ENCODE peak calls at places on chromosome 5, in four cellular contexts. L, T, B and E are unnamed samples.

GRCh38 chr5:32225445-32225844 is 51.3 kb upstream of the GOLPH3 start:
- DNase-seq in T (no peak), B (peak), L (no peak), E (peak)

GRCh38 chr5:71757590-71758543 is 38.8 kb downstream of the CARTPT start:
- DNase-seq in L (peak), T (no peak), B (peak), E (peak)

GRCh38 chr5:3818612-3819011 is 223.0 kb downstream of the IRX1 start:
- DNase-seq in B (no peak), L (no peak), T (no peak), E (no peak)

GRCh38 chr5:16549491-16550233 is 67.1 kb downstream of the RETREG1 start:
- DNase-seq in T (no peak), L (no peak), B (no peak), E (no peak)

GRCh38 chr5:94646758-94647157 is 28.3 kb downstream of the SLF1 start:
- DNase-seq in T (no peak), L (no peak), B (no peak), E (no peak)

GRCh38 chr5:95283761-95284511 is 958 bp downstream of the MCTP1 start:
- DNase-seq in L (peak), T (no peak), B (peak), E (no peak)

GRCh38 chr5:13350754-13351153 is 593.7 kb downstream of the DNAH5 start:
- DNase-seq in T (no peak), B (no peak), L (no peak), E (no peak)

GRCh38 chr5:149937610-149938009 is 7.0 kb downstream of the PDE6A start:
- DNase-seq in B (no peak), T (no peak), L (no peak), E (no peak)

GRCh38 chr5:171820561-171820960 is 34.9 kb downstream of the SMIM23 start:
- DNase-seq in T (no peak), L (no peak), B (no peak), E (no peak)

DNA sequence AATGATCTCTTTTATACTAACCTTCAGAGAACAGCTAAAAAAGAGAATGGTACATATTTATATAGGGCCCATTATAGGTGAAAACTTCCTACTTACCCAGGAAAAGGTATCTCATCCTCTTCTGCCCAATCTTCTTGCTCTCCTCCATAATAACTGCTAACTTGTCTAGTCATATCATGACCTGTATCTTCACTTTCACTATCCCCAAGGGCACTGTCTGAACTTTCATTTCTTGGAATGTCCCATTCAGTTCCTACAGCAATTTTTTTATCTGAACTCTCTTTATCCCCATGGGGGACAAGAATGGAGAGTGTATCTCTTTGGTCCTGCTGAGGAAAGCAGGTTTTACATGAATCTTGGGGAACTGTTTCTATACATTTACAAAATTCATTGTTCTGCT is 36.4 kb upstream of the RAPGEF6 start:
- DNase-seq in L (peak), T (no peak), B (no peak), E (no peak)
- H3K4me3 ChIP-seq in L (no peak), T (no peak), B (no peak), E (no peak)

GRCh38 chr5:93606384-93606752 is 23.3 kb downstream of the NR2F1 start:
- DNase-seq in L (no peak), B (no peak), T (no peak), E (no peak)

GRCh38 chr5:93610581-93611167 is 27.7 kb downstream of the NR2F1 start:
- DNase-seq in T (no peak), L (no peak), B (no peak), E (no peak)

GRCh38 chr5:93609756-93610155 is 26.7 kb downstream of the NR2F1 start:
- DNase-seq in L (no peak), B (no peak), T (no peak), E (no peak)

GRCh38 chr5:93604119-93604963 is 21.3 kb downstream of the NR2F1 start:
- DNase-seq in L (no peak), B (peak), T (no peak), E (no peak)

DNA sequence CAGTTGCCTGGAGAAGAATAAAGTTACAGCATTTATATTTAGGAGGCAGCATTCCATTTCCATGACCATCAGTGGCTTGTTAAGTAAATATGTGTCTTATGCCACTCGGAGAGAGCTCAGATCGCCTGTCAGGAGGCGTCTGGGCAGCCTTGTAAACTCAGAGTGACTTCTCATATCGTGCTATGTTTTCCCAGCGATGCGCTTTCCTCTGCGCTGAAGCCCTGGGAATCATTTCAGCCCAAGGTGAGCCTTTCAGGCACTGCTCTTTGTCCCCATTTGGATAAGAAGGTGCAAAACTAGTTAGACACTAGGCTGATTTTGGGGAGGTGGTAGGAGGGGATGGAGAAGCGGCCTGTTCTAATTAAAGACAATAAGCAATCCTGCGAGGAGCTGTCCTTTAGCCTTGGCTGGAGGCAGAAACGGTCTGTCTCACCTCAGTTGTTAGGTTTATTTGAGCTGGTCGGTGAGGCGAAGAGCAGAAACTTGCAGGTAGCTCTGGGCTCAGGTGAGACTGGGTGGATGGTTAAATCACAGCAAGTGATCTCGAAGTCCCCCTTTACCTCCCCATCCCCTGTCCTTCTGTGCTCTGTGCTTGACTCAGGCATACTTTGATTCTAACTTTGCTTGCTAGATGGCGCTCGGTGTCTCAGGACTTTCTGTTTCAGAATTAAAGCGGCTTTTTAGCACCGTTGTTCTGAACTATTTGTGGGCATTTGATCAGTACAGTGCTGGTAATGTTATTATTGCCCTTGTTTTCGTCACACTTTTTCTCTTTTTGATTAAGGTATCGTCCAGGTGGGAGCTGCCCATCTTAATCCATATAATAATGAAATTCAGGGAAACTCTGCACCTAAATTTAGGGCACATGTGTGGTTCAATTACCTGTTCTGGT is 24.6 kb downstream of the NR2F1 start:
- DNase-seq in T (no peak), L (peak), B (peak), E (peak)
- H3K4me3 ChIP-seq in T (peak), L (no peak), B (no peak), E (peak)

DNA sequence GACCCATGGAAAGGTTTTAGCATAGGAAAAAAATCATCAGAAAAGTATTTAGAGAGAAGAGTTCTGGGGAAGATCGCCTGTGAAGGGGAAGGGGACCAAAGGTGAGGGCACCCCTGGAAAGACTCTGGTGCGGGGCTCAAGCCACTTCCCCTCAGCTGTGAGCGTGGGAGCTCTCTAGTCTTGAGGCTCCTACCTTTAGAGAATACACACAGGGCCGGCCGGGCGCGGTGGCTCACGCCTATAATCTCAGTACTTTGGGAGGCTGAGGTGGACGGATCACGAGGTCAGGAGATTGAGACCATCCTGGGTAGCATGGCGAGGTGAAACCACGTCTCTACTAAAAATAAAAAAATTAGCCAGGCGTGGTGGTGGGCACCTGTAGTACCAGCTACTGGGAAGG is 6.9 kb downstream of the TRIM41 start:
- DNase-seq in B (no peak), T (no peak), L (no peak), E (no peak)
- H3K4me3 ChIP-seq in B (no peak), T (no peak), L (no peak), E (no peak)

GRCh38 chr5:151250346-151251000 is 2.5 kb upstream of the GM2A start:
- DNase-seq in B (no peak), L (no peak), T (no peak), E (no peak)
- H3K4me3 ChIP-seq in B (no peak), L (no peak), T (no peak), E (no peak)

GRCh38 chr5:42360641-42361320 is 62.5 kb upstream of the GHR start:
- DNase-seq in B (no peak), L (no peak), T (no peak), E (no peak)
- H3K4me3 ChIP-seq in B (no peak), L (no peak), T (no peak), E (no peak)

GRCh38 chr5:1317921-1318565 is 23.2 kb upstream of the TERT start:
- DNase-seq in L (no peak), B (peak), T (peak), E (no peak)

GRCh38 chr5:1315018-1315708 is 20.3 kb upstream of the TERT start:
- DNase-seq in T (peak), L (no peak), B (no peak), E (no peak)

GRCh38 chr5:1316941-1317340 is 22.1 kb upstream of the TERT start:
- DNase-seq in B (no peak), L (no peak), T (peak), E (no peak)

GRCh38 chr5:1315709-1316587 is 21.1 kb upstream of the TERT start:
- DNase-seq in T (peak), B (no peak), L (peak), E (no peak)

DNA sequence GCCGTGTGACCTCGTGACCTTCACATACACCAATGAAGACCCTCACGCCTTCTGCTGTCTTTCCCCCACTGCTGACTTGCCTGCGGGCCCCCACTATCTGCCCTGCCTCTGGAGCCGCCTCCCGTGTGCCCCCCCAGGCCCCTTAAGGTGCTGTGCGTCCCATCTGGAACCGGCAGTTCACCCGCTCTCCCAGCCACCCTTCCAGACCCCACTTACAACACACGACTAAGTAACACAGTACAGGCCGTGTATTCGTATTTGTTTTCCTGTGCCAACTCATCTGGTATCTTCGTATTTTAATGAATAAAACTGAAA is 21.7 kb upstream of the TERT start:
- DNase-seq in B (no peak), L (no peak), T (no peak), E (no peak)
- H3K4me3 ChIP-seq in B (no peak), L (peak), T (no peak), E (no peak)

GRCh38 chr5:65142511-65143011 is 339.2 kb downstream of the ADAMTS6 start:
- DNase-seq in L (no peak), B (no peak), T (no peak), E (no peak)
- H3K4me3 ChIP-seq in L (no peak), B (no peak), T (no peak), E (no peak)

GRCh38 chr5:139746691-139747582 is 48.7 kb upstream of the PSD2 start:
- DNase-seq in L (peak), B (peak), T (no peak), E (no peak)
- H3K4me3 ChIP-seq in L (peak), B (peak), T (peak), E (peak)

GRCh38 chr5:65734921-65735320 is 12.9 kb downstream of the NLN start:
- DNase-seq in B (no peak), L (no peak), T (no peak), E (no peak)
- H3K4me3 ChIP-seq in B (no peak), L (no peak), T (no peak), E (no peak)

DNA sequence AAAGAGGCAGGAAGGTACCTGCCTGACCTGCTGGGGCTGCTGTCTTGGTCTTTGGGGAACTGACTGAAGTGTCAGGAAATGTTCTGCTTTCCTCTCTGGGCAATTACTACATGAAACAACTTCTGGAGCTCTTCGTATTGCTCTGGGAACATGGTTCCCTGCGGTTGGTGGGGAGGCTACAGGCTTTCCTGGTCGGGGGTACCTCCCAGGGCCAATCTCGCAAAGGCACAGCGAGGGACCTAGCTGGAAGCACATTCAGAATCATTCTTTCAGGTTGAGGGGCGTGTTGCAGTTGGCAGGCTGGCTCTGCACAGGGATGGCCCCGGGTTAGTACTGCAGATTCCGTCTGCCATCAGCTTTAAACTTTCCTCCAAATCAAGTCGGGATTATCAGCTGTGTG is 88.9 kb upstream of the RANBP3L start:
- DNase-seq in T (no peak), B (no peak), L (no peak), E (no peak)
- H3K4me3 ChIP-seq in T (no peak), B (no peak), L (no peak), E (no peak)